ENCODE peak calls at places on chromosome 2, in five cellular contexts. V is PC-3, E is lower lobe of right lung, M is mammary epithelial cell, B is left ventricle myocardium inferior. O is an unnamed sample.

GRCh38 chr2:150482111-150482510 is 5.4 kb downstream of the RND3 start:
- DNase-seq in E (no peak), V (peak; percentile 8), M (no peak), B (no peak), O (no peak)

GRCh38 chr2:98324181-98324580 is 22.1 kb upstream of the CNGA3 start:
- DNase-seq in V (no peak), M (no peak), B (no peak), E (no peak), O (no peak)

GRCh38 chr2:217785544-217786045 is 217.2 kb downstream of the TNS1 start:
- DNase-seq in M (peak; percentile 37), V (peak; percentile 81), E (peak; percentile 81), B (peak; percentile 82), O (peak; percentile 52)

GRCh38 chr2:205892141-205893064 is 193.6 kb downstream of the INO80D start:
- DNase-seq in B (no peak), E (peak; percentile 55), V (peak; percentile 41), M (peak; percentile 79), O (peak; percentile 34)

GRCh38 chr2:234981197-234982095 is 29.6 kb downstream of the SH3BP4 start:
- DNase-seq in E (no peak), M (peak; percentile 95), B (peak; percentile 75), V (peak; percentile 94), O (no peak)

GRCh38 chr2:67772216-67773180 is 290.3 kb downstream of the C1D start:
- DNase-seq in E (no peak), B (no peak), V (no peak), M (no peak), O (no peak)

GRCh38 chr2:128695646-128696240 is 377.1 kb upstream of the HS6ST1 start:
- DNase-seq in E (no peak), V (no peak), B (no peak), M (no peak), O (no peak)

GRCh38 chr2:150097891-150098595 is 389.4 kb downstream of the RND3 start:
- DNase-seq in B (no peak), E (no peak), M (peak; percentile 36), V (peak; percentile 29), O (no peak)

GRCh38 chr2:233240897-233241296 is 10.6 kb upstream of the ATG16L1 start:
- DNase-seq in B (no peak), E (no peak), M (peak; percentile 68), V (peak; percentile 67), O (no peak)

GRCh38 chr2:212891580-212891979 is 259.8 kb downstream of the IKZF2 start:
- DNase-seq in B (no peak), V (no peak), M (no peak), E (no peak), O (no peak)

GRCh38 chr2:179377296-179377695 is 112.7 kb upstream of the SESTD1 start:
- DNase-seq in B (no peak), V (no peak), M (no peak), E (no peak), O (no peak)

GRCh38 chr2:237720962-237721361 is 77.6 kb upstream of the RBM44 start:
- DNase-seq in M (no peak), V (no peak), E (no peak), B (no peak), O (no peak)

GRCh38 chr2:119316066-119316465 is 50.6 kb downstream of the C2orf76 start:
- DNase-seq in E (no peak), V (no peak), B (no peak), M (no peak), O (no peak)

GRCh38 chr2:59947220-59947619 is 606.2 kb downstream of the BCL11A start:
- DNase-seq in E (no peak), V (no peak), M (no peak), B (no peak), O (no peak)

GRCh38 chr2:10057231-10058107 is 14.1 kb downstream of the KLF11 start:
- DNase-seq in E (peak; percentile 62), M (peak; percentile 83), B (peak; percentile 78), V (no peak), O (no peak)

GRCh38 chr2:16012029-16012596 is 71.8 kb downstream of the MYCN start:
- DNase-seq in M (no peak), B (no peak), V (no peak), E (no peak), O (no peak)

GRCh38 chr2:12451726-12452125 is 265.0 kb upstream of the TRIB2 start:
- DNase-seq in B (no peak), M (no peak), E (no peak), V (no peak), O (no peak)
- H3K4me3 ChIP-seq in B (no peak overlapping the region), M (no peak overlapping the region), E (peak overlapping the region; percentile 28), V (no peak overlapping the region), O (no peak overlapping the region)

DNA sequence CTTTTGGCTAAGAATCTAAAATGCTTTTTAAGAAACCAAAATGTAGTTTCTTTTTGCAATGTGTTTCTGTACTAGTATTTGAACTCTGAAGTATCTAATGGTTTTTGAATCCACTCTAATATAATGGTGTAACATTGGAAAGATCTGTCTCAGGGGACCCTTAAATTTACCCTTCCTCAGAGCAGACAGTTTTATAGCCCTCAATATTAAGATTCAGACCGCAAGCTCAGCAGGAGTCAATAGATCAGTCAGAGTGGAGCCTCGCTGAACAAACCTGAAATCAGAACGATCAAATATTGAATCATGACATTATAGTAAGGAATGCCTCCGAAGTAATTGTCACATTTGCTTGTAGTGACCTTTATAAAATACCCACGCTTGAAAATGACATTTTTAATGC is 18.3 kb downstream of the SGPP2 start:
- DNase-seq in B (no peak), V (no peak), E (no peak), M (no peak), O (no peak)
- H3K4me3 ChIP-seq in B (no peak overlapping the region), V (no peak overlapping the region), E (no peak overlapping the region), M (no peak overlapping the region), O (no peak overlapping the region)

GRCh38 chr2:120535081-120535480 is 189.1 kb downstream of the INHBB start:
- DNase-seq in V (no peak), E (no peak), M (no peak), B (no peak), O (no peak)
- H3K4me3 ChIP-seq in V (no peak overlapping the region), E (no peak overlapping the region), M (no peak overlapping the region), B (no peak overlapping the region), O (no peak overlapping the region)

DNA sequence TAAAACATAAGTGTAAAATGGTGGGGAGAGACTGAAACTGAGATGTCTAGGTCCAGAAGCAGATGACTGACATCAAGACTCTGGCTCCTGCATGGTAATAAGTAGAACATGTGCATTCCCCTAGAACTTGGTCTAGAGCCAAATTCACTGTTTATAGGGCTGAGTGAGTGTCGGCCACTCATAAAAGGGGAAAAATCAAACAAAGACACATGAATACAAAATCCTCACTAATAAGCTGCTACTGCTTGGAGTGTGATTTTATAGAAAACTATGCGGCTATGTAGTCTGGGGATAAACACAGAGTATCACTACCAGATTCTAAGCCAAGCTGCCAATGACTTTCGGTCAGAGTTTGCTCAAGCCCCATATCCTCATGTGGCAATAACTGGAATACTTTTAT is 1080.8 kb upstream of the DDX18 start:
- DNase-seq in V (peak; percentile 61), E (no peak), B (no peak), M (no peak), O (peak; percentile 76)
- H3K4me3 ChIP-seq in V (no peak overlapping the region), E (no peak overlapping the region), B (no peak overlapping the region), M (no peak overlapping the region), O (no peak overlapping the region)

DNA sequence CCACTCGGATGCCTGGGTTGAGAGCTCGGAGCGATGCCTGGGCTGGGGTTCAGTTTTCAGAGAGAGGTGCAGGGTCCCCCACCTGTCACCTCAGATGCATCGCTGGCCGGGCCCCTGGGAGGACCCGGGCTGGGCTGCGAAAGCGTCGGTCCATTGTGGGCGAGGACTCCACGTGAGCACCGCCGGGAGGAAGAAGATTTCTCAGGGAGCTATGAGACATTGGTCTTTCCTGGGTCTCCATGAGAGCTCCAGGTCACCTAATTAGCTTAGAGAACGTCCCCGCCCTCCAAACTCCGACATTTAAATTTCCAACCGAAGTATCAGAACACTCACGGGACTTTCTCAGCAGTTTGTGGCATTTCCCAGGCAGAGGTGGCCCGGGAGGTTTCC is 2.2 kb downstream of the FBLN7 start:
- DNase-seq in M (no peak), B (no peak), V (no peak), E (no peak), O (no peak)
- H3K4me3 ChIP-seq in M (no peak overlapping the region), B (peak overlapping the region; percentile 53), V (peak overlapping the region; percentile 59), E (peak overlapping the region; percentile 35), O (no peak overlapping the region)

O was measured in HAP-1.